ENCODE peak calls at places on chromosomes 16 and 17, in five cellular contexts. One of them, this sample, is unnamed.

GRCh38 chr16:14056970-14057369 is 14.1 kb upstream of the MRTFB start:
- DNase-seq in mesenchymal stem cell: no peak
- DNase-seq in GM12878: no peak
- DNase-seq in cardiac muscle cell: peak; percentile 91
- DNase-seq in fibroblast of lung: peak; percentile 41
- DNase-seq in this sample: no peak

GRCh38 chr16:48560692-48561091 is 49.3 kb downstream of the N4BP1 start:
- DNase-seq in fibroblast of lung: no peak
- DNase-seq in mesenchymal stem cell: no peak
- DNase-seq in GM12878: no peak
- DNase-seq in cardiac muscle cell: no peak
- DNase-seq in this sample: no peak

GRCh38 chr16:89620406-89620841 is 7.0 kb downstream of the DPEP1 start:
- DNase-seq in cardiac muscle cell: peak; percentile 58
- DNase-seq in mesenchymal stem cell: no peak
- DNase-seq in fibroblast of lung: no peak
- DNase-seq in GM12878: no peak
- DNase-seq in this sample: no peak

GRCh38 chr17:6303664-6304063 is 131.3 kb downstream of the AIPL1 start:
- DNase-seq in cardiac muscle cell: peak; percentile 13
- DNase-seq in mesenchymal stem cell: peak; percentile 32
- DNase-seq in fibroblast of lung: peak; percentile 1
- DNase-seq in GM12878: no peak
- DNase-seq in this sample: peak; percentile 58

GRCh38 chr16:711548-712320 is 3.2 kb upstream of the METRN start:
- DNase-seq in mesenchymal stem cell: peak; percentile 74
- DNase-seq in GM12878: no peak
- DNase-seq in cardiac muscle cell: peak; percentile 77
- DNase-seq in fibroblast of lung: peak; percentile 53
- DNase-seq in this sample: peak; percentile 70

GRCh38 chr16:83929811-83930555 is 23.1 kb upstream of the OSGIN1 start:
- DNase-seq in cardiac muscle cell: no peak
- DNase-seq in fibroblast of lung: no peak
- DNase-seq in mesenchymal stem cell: no peak
- DNase-seq in GM12878: no peak
- DNase-seq in this sample: no peak

GRCh38 chr17:9971991-9972390 is 66.9 kb upstream of the RCVRN start:
- DNase-seq in cardiac muscle cell: peak; percentile 80
- DNase-seq in fibroblast of lung: peak; percentile 71
- DNase-seq in GM12878: no peak
- DNase-seq in mesenchymal stem cell: peak; percentile 58
- DNase-seq in this sample: peak; percentile 7

GRCh38 chr16:83830091-83830768 is 22.5 kb downstream of the HSBP1 start:
- DNase-seq in fibroblast of lung: no peak
- DNase-seq in mesenchymal stem cell: no peak
- DNase-seq in cardiac muscle cell: no peak
- DNase-seq in GM12878: no peak
- DNase-seq in this sample: no peak

GRCh38 chr17:41823580-41823979 is 10.8 kb downstream of the FKBP10 start:
- DNase-seq in mesenchymal stem cell: no peak
- DNase-seq in fibroblast of lung: no peak
- DNase-seq in cardiac muscle cell: no peak
- DNase-seq in GM12878: no peak
- DNase-seq in this sample: no peak

GRCh38 chr16:81712681-81713080 is 66.4 kb upstream of the PLCG2 start:
- DNase-seq in GM12878: no peak
- DNase-seq in fibroblast of lung: no peak
- DNase-seq in mesenchymal stem cell: no peak
- DNase-seq in cardiac muscle cell: no peak
- DNase-seq in this sample: no peak

GRCh38 chr16:81711609-81712329 is 67.3 kb upstream of the PLCG2 start:
- DNase-seq in GM12878: no peak
- DNase-seq in fibroblast of lung: peak; percentile 88
- DNase-seq in mesenchymal stem cell: peak; percentile 96
- DNase-seq in cardiac muscle cell: peak; percentile 94
- DNase-seq in this sample: peak; percentile 83

GRCh38 chr16:81713796-81714195 is 65.3 kb upstream of the PLCG2 start:
- DNase-seq in fibroblast of lung: no peak
- DNase-seq in cardiac muscle cell: no peak
- DNase-seq in mesenchymal stem cell: no peak
- DNase-seq in GM12878: no peak
- DNase-seq in this sample: no peak

GRCh38 chr16:81714593-81714992 is 64.5 kb upstream of the PLCG2 start:
- DNase-seq in fibroblast of lung: no peak
- DNase-seq in mesenchymal stem cell: no peak
- DNase-seq in cardiac muscle cell: no peak
- DNase-seq in GM12878: no peak
- DNase-seq in this sample: no peak

GRCh38 chr16:81713295-81713772 is 65.8 kb upstream of the PLCG2 start:
- DNase-seq in cardiac muscle cell: no peak
- DNase-seq in fibroblast of lung: no peak
- DNase-seq in GM12878: no peak
- DNase-seq in mesenchymal stem cell: no peak
- DNase-seq in this sample: no peak
- H3K9me3 ChIP-seq in cardiac muscle cell: no peaks in the 10 kb centered on the region
- H3K9me3 ChIP-seq in fibroblast of lung: no peaks in the 10 kb centered on the region
- H3K9me3 ChIP-seq in GM12878: no peaks in the 10 kb centered on the region
- H3K9me3 ChIP-seq in mesenchymal stem cell: no peaks in the 10 kb centered on the region
- H3K9me3 ChIP-seq in this sample: no peaks in the 10 kb centered on the region

GRCh38 chr17:64345691-64346376 is 44.8 kb downstream of the PECAM1 start:
- DNase-seq in fibroblast of lung: no peak
- DNase-seq in cardiac muscle cell: no peak
- DNase-seq in GM12878: no peak
- DNase-seq in mesenchymal stem cell: no peak
- DNase-seq in this sample: no peak
- H3K4me1 ChIP-seq in fibroblast of lung: no peaks in the 10 kb centered on the region
- H3K4me1 ChIP-seq in cardiac muscle cell: no peaks in the 10 kb centered on the region
- H3K4me1 ChIP-seq in GM12878: no peaks in the 10 kb centered on the region
- H3K4me1 ChIP-seq in mesenchymal stem cell: peaks cover 16% of the 10 kb centered on the region
- H3K4me1 ChIP-seq in this sample: peaks cover 22% of the 10 kb centered on the region

DNA sequence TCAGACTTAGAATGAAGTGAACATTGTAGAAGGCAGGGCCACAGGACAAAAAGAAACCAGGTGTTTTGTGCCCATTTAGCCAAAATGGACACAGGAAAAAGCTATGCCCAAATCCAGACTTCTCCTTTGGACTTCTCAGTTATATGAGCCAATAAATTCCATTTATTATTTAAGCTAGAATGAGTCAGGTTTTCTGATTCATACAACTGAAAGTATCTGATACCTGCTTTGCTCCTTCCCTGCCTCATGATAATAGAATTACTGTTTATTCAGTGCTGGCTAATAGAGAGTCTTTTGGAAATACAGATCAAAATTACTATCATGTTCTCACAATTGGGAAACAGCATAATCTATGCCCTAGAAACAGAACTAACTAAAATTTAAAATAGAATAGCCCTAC is 8.7 kb upstream of the CPD start:
- DNase-seq in fibroblast of lung: no peak
- DNase-seq in GM12878: no peak
- DNase-seq in cardiac muscle cell: no peak
- DNase-seq in mesenchymal stem cell: no peak
- DNase-seq in this sample: peak; percentile 86
- H3K27ac ChIP-seq in fibroblast of lung: no peak overlapping the region
- H3K27ac ChIP-seq in GM12878: no peak overlapping the region
- H3K27ac ChIP-seq in cardiac muscle cell: no peak overlapping the region
- H3K27ac ChIP-seq in mesenchymal stem cell: no peak overlapping the region
- H3K27ac ChIP-seq in this sample: peak overlapping the region; percentile 90

DNA sequence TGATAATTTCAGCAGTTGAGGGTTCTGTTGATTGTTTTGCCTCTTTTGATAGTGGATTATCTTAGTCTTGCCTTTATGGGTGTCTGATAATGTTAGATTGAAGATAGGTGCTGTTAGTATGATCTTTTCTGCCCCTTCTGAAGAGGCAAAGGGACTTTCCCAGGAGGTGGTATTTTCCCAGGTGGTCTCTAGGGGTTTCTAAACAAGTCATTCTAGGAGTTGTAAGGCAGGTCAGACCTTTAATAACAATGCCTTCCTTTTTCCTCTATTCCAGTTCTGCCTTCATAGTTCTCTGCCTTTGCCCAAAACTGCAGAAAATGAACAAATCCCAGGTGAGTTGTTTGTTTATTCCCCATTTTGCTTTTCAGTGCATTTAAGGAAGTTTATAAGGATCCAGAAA is 4.3 kb downstream of the ZFP1 start:
- DNase-seq in fibroblast of lung: no peak
- DNase-seq in cardiac muscle cell: no peak
- DNase-seq in mesenchymal stem cell: no peak
- DNase-seq in GM12878: peak; percentile 53
- DNase-seq in this sample: no peak
- H3K9me3 ChIP-seq in fibroblast of lung: no peaks in the 10 kb centered on the region
- H3K9me3 ChIP-seq in cardiac muscle cell: no peaks in the 10 kb centered on the region
- H3K9me3 ChIP-seq in mesenchymal stem cell: peaks cover 59% of the 10 kb centered on the region
- H3K9me3 ChIP-seq in GM12878: peaks cover 19% of the 10 kb centered on the region
- H3K9me3 ChIP-seq in this sample: peaks cover 13% of the 10 kb centered on the region

GRCh38 chr17:7478276-7479138 is 924 bp downstream of the ZBTB4 start:
- DNase-seq in GM12878: no peak
- DNase-seq in mesenchymal stem cell: peak; percentile 63
- DNase-seq in fibroblast of lung: peak; percentile 49
- DNase-seq in cardiac muscle cell: peak; percentile 43
- DNase-seq in this sample: peak; percentile 13
- H3K4me1 ChIP-seq in GM12878: peaks cover 11% of the 10 kb centered on the region
- H3K4me1 ChIP-seq in mesenchymal stem cell: peaks cover 44% of the 10 kb centered on the region
- H3K4me1 ChIP-seq in fibroblast of lung: peaks cover 27% of the 10 kb centered on the region
- H3K4me1 ChIP-seq in cardiac muscle cell: peaks cover 37% of the 10 kb centered on the region
- H3K4me1 ChIP-seq in this sample: peaks cover 33% of the 10 kb centered on the region

This sample was measured in PC-3.